ENCODE peak calls at places on chromosome 15, in four cellular contexts. D is fibroblast of the aortic adventitia, V is H54, I is HuH-7. U is an unnamed sample.

GRCh38 chr15:67639591-67639990 is 97.1 kb downstream of the MAP2K5 start:
- DNase-seq in D (no peak), V (no peak), I (no peak), U (no peak)

GRCh38 chr15:81407679-81408078 is 33.7 kb upstream of the TMC3 start:
- DNase-seq in D (no peak), V (no peak), I (no peak), U (no peak)

GRCh38 chr15:70142322-70143191 is 44.8 kb upstream of the TLE3 start:
- DNase-seq in D (no peak), V (no peak), I (no peak), U (no peak)

GRCh38 chr15:88701561-88702095 is 62.8 kb downstream of the ISG20 start:
- DNase-seq in D (no peak), V (no peak), I (peak; percentile 79), U (peak; percentile 76)

GRCh38 chr15:75823860-75824613 is 19.2 kb upstream of the UBE2Q2 start:
- DNase-seq in D (no peak), V (no peak), I (no peak), U (peak; percentile 78)

GRCh38 chr15:75091814-75092213 is 68.4 kb downstream of the PPCDC start:
- DNase-seq in D (no peak), V (no peak), I (no peak), U (no peak)

GRCh38 chr15:27249046-27249722 is 278.2 kb downstream of the GABRG3 start:
- DNase-seq in D (no peak), V (no peak), I (no peak), U (no peak)

GRCh38 chr15:60945196-60945595 is 283.9 kb downstream of the RORA start:
- DNase-seq in D (peak; percentile 68), V (no peak), I (no peak), U (no peak)

GRCh38 chr15:67506775-67507747 is 13.9 kb upstream of the C15orf61 start:
- DNase-seq in D (peak; percentile 81), V (no peak), I (no peak), U (no peak)

GRCh38 chr15:58179206-58179605 is 41.0 kb downstream of the AQP9 start:
- DNase-seq in D (peak; percentile 39), V (no peak), I (no peak), U (no peak)

GRCh38 chr15:90315276-90315982 is 36.7 kb upstream of the ZNF774 start:
- DNase-seq in D (peak; percentile 97), V (no peak), I (no peak), U (no peak)

GRCh38 chr15:85316244-85316934 is 64.0 kb upstream of the AKAP13 start:
- DNase-seq in D (no peak), V (no peak), I (no peak), U (peak; percentile 59)

GRCh38 chr15:34616613-34617012 is 33.2 kb upstream of the GOLGA8B start:
- DNase-seq in D (peak; percentile 24), V (peak; percentile 4), I (peak; percentile 0), U (no peak)

GRCh38 chr15:74328331-74329056 is 39.0 kb downstream of the CYP11A1 start:
- DNase-seq in D (no peak), V (no peak), I (no peak), U (no peak)

GRCh38 chr15:48500595-48500994 is 144.9 kb downstream of the FBN1 start:
- DNase-seq in D (no peak), V (no peak), I (no peak), U (no peak)

GRCh38 chr15:64843996-64844395 is 2.3 kb downstream of the PLEKHO2 start:
- DNase-seq in D (no peak), V (no peak), I (no peak), U (no peak)

GRCh38 chr15:69929905-69930630 is 167.6 kb downstream of the TLE3 start:
- DNase-seq in D (no peak), V (no peak), I (no peak), U (no peak)

GRCh38 chr15:63067976-63068743 is 25.6 kb downstream of the TPM1 start:
- DNase-seq in D (no peak), V (no peak), I (no peak), U (no peak)

GRCh38 chr15:66496951-66497501 is 536 bp downstream of the SNAPC5 start:
- DNase-seq in D (no peak), V (no peak), I (no peak), U (no peak)

GRCh38 chr15:43067717-43068461 is 37.9 kb downstream of the UBR1 start:
- DNase-seq in D (peak; percentile 67), V (peak; percentile 12), I (no peak), U (no peak)

GRCh38 chr15:63484433-63484832 is 20.0 kb upstream of the USP3 start:
- DNase-seq in D (no peak), V (no peak), I (no peak), U (no peak)

GRCh38 chr15:90095521-90095959 is 6.7 kb downstream of the IDH2 start:
- DNase-seq in D (no peak), V (no peak), I (no peak), U (no peak)

GRCh38 chr15:43218908-43219706 is 1.7 kb downstream of the EPB42 start:
- DNase-seq in D (peak; percentile 10), V (no peak), I (peak; percentile 30), U (no peak)

GRCh38 chr15:35690698-35691116 is 144.7 kb upstream of the DPH6 start:
- DNase-seq in D (peak; percentile 86), V (no peak), I (no peak), U (no peak)

GRCh38 chr15:80626643-80627120 is 68.4 kb upstream of the ABHD17C start:
- DNase-seq in D (no peak), V (no peak), I (no peak), U (no peak)

U was measured in HAP-1.